ENCODE peak calls at places on chromosomes 12 and 14, in seven cellular contexts. C is heart left ventricle, G is body of pancreas, I is stomach, D is upper lobe of left lung, H is IMR-90, U is breast epithelium. N is an unnamed sample. For H3K27me3, the result is how much of the 10 kb centered on the place peaks cover.

GRCh38 chr12:89951694-89952060 is 243.0 kb upstream of the ATP2B1 start:
- DNase-seq in U (no peak), G (no peak), H (no peak), C (no peak), I (no peak), D (no peak), N (no peak)

GRCh38 chr12:113310489-113310888 is 24.4 kb downstream of the SLC8B1 start:
- DNase-seq in U (no peak), I (no peak), C (no peak), H (no peak), G (no peak), D (no peak), N (no peak)

GRCh38 chr14:52073251-52073650 is 4.4 kb upstream of the NID2 start:
- DNase-seq in H (peak), G (no peak), U (no peak), C (no peak), I (no peak), D (no peak), N (no peak)

GRCh38 chr12:98974767-98975381 is 329.8 kb downstream of the APAF1 start:
- DNase-seq in C (no peak), I (no peak), U (no peak), H (no peak), D (no peak), G (no peak), N (no peak)

GRCh38 chr14:96095581-96096476 is 56.7 kb downstream of the C14orf132 start:
- DNase-seq in I (peak), G (no peak), U (peak), D (no peak), H (peak), C (no peak), N (peak)

GRCh38 chr14:69237142-69237541 is 22.8 kb upstream of the GALNT16 start:
- DNase-seq in H (no peak), I (no peak), U (no peak), D (no peak), G (no peak), C (no peak), N (no peak)

GRCh38 chr12:47903151-47903611 is 1.6 kb downstream of the VDR start:
- DNase-seq in H (peak), U (no peak), C (no peak), D (no peak), I (peak), G (no peak), N (no peak)

GRCh38 chr12:13000935-13001724 is 1.1 kb upstream of the HEBP1 start:
- DNase-seq in U (no peak), G (peak), C (peak), H (peak), D (peak), I (peak), N (peak)

GRCh38 chr12:84825149-84825548 is 87.5 kb downstream of the SLC6A15 start:
- DNase-seq in I (no peak), G (no peak), U (no peak), H (no peak), C (no peak), D (no peak), N (no peak)

GRCh38 chr12:28463396-28463795 is 273.1 kb downstream of the CCDC91 start:
- DNase-seq in G (no peak), H (no peak), U (no peak), C (no peak), I (no peak), D (no peak), N (no peak)

GRCh38 chr12:55400229-55400628 is at the start of gene OR6C65:
- DNase-seq in U (no peak), H (no peak), I (no peak), C (no peak), G (no peak), D (no peak), N (no peak)

GRCh38 chr14:104362761-104363605 is 216.6 kb upstream of the C14orf180 start:
- DNase-seq in D (peak), C (no peak), H (no peak), I (no peak), G (no peak), U (no peak), N (no peak)

GRCh38 chr12:53870122-53870521 is 68.5 kb upstream of the HOXC13 start:
- DNase-seq in I (no peak), H (no peak), G (no peak), U (no peak), C (no peak), D (no peak), N (no peak)

GRCh38 chr12:132211326-132211725 is 67.1 kb downstream of the NOC4L start:
- DNase-seq in H (no peak), C (no peak), G (no peak), D (no peak), U (no peak), I (no peak), N (no peak)

GRCh38 chr12:124538194-124539082 is 29.0 kb downstream of the NCOR2 start:
- DNase-seq in I (no peak), H (no peak), C (no peak), U (no peak), G (no peak), D (peak), N (peak)

GRCh38 chr14:68389973-68390372 is 402.9 kb downstream of the ZFP36L1 start:
- DNase-seq in C (no peak), U (no peak), I (no peak), G (no peak), D (no peak), H (no peak), N (no peak)

GRCh38 chr12:26369588-26369987 is 174.2 kb downstream of the SSPN start:
- DNase-seq in U (no peak), G (no peak), I (no peak), C (no peak), H (peak), D (no peak), N (no peak)

GRCh38 chr14:23299558-23299957 is 3.1 kb downstream of the PPP1R3E start:
- DNase-seq in H (peak), I (no peak), G (no peak), U (no peak), C (no peak), D (no peak), N (no peak)

GRCh38 chr12:104514127-104514810 is 57.5 kb downstream of the CHST11 start:
- DNase-seq in U (no peak), C (peak), D (no peak), H (no peak), I (no peak), G (no peak), N (no peak)
- H3K27ac ChIP-seq in U (no peak), C (no peak), D (no peak), H (no peak), I (no peak), G (no peak), N (no peak)

DNA sequence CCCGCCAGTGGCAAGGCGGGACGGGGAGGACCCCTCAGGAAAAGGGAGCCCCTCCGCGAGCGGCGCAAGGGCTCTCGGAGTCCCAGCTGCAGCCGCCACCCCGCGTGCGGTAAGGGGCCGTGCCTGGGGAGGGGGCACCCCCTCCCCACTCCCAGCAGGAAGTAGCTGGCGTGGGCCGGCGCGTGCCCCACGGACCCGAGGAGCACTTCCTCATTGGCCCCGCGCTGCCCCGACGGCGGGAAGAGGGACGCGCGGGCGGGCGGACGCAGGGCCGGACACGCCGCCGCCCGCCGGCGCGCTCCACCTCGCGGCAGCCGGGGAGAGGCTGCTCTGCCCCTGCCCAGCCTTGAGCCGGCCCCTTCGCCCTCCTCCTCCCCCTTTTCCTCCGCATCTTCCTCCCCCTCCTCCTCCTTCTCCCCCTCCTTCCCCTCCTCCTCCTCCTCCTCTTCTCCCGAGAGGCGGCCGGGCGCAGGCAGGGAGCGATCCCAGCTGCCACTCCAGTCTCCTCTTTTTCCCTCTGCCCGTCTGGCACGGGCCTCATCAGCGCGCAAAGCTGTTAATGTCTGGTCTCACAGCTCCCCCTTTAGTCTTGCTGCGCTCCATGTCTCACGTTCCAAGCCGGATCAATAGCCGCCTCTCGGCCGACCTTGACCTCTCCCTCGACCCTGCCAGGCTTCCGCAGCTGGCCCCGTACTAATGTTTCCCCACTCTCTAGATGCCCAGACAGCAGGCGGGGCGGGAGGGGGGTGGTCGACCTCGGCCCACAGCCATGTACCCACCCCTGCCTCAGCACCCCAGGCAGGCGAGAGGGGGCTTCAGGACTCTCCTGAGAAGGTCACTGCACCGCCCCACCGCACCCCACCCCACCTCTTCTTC is 2.6 kb upstream of the BCL11B start:
- DNase-seq in D (peak), C (peak), U (peak), G (peak), H (peak), I (peak), N (no peak)
- H3K27me3 ChIP-seq in D (under half), C (half or more), U (half or more), G (under half), H (half or more), I (half or more), N (under half)

GRCh38 chr12:106302401-106303201 is at the start of gene TCP11L2:
- DNase-seq in H (peak), U (peak), G (peak), C (peak), D (peak), I (peak), N (peak)
- TF ChIP-seq POLR2A in H (peak), U (peak), G (peak), C (no peak), D (peak), I (no peak), N (no peak)

GRCh38 chr14:65167072-65167645 is 64.8 kb upstream of the MAX start:
- DNase-seq in G (no peak), I (no peak), D (no peak), H (no peak), U (no peak), C (no peak), N (no peak)

GRCh38 chr14:65170318-65170717 is 68.0 kb upstream of the MAX start:
- DNase-seq in I (no peak), U (no peak), D (no peak), C (no peak), G (no peak), H (no peak), N (no peak)

GRCh38 chr14:65169351-65169750 is 67.0 kb upstream of the MAX start:
- DNase-seq in I (no peak), C (no peak), H (peak), G (no peak), D (no peak), U (no peak), N (no peak)

GRCh38 chr14:65170768-65171251 is 68.5 kb upstream of the MAX start:
- DNase-seq in U (no peak), I (no peak), D (peak), G (peak), C (no peak), H (peak), N (no peak)

DNA sequence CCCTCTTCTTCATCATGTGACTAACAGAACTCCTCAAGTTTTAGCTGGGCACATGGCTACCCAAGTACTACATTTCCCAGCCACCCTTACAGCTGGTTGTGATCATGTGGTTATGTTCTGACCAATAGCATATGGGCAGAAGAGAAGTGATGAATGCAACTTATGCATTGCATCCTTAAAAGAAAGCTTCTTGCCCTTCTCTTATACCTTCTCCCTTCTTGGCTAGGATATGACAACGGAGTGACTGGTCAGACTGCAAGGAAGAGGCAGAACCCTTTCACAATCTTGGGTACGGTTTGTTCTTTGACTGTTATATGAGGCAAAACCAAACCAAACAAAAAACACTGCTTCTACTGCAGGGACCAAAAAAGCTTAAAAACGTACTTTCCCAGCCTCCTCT is 66.5 kb upstream of the MAX start:
- DNase-seq in G (no peak), D (no peak), I (no peak), U (no peak), C (no peak), H (no peak), N (no peak)
- H3K27ac ChIP-seq in G (no peak), D (no peak), I (peak), U (no peak), C (peak), H (no peak), N (no peak)

GRCh38 chr12:116319851-116320621 is 42.5 kb upstream of the MED13L start:
- DNase-seq in D (no peak), C (peak), H (peak), U (peak), G (peak), I (no peak), N (no peak)

GRCh38 chr12:116319316-116319715 is 41.8 kb upstream of the MED13L start:
- DNase-seq in H (peak), G (no peak), C (no peak), I (no peak), U (no peak), D (no peak), N (no peak)

GRCh38 chr12:116318738-116319050 is 41.2 kb upstream of the MED13L start:
- DNase-seq in I (peak), C (no peak), H (no peak), G (peak), U (peak), D (no peak), N (no peak)

GRCh38 chr12:116317139-116317538 is 39.6 kb upstream of the MED13L start:
- DNase-seq in G (no peak), H (no peak), U (no peak), I (no peak), D (no peak), C (no peak), N (no peak)

DNA sequence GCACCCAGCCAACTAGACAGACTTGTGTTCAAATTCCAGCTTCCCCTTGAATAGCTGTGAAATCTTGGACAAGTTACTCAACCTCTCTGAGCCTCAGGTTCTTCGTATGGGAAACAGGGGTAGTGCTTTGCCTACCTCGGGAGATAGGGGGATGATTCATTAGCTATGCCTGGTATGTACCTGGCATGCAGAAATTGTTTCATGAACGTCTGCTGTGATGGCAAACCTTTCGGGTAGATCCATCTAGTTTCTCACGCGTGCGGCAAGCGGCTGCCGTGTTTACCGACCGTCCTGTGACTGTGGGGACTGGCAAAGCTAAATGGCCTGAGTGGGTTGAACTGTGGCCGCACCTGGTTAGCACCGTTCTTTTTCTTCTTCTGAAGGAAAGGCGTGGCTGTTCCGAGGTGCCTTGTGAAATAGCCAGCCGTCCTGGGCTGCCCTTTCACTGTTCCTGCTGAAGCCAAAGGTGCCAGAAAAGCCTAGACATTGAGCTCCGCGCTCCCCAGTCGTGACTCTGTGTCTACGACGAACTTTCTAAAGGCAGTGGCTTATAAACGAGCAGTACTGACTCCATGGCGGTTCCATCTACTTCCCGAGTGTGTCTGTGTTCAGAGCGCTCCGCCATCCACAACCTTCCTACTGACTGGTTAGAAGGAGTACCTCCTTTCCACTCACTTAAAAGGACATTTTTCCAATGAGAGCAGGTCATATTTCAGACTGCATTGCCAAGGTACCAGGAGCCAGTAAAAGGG is 40.7 kb upstream of the MED13L start:
- DNase-seq in H (no peak), D (no peak), U (peak), G (peak), C (no peak), I (peak), N (no peak)
- H3K27me3 ChIP-seq in H (under half), D (under half), U (under half), G (under half), C (under half), I (under half), N (under half)

GRCh38 chr12:110775997-110776396 is 33.3 kb upstream of the PPP1CC start:
- DNase-seq in H (no peak), I (no peak), D (no peak), G (no peak), U (no peak), C (no peak), N (no peak)
- TF ChIP-seq POLR2A in H (no peak), I (no peak), D (no peak), G (no peak), U (no peak), C (no peak), N (no peak)

DNA sequence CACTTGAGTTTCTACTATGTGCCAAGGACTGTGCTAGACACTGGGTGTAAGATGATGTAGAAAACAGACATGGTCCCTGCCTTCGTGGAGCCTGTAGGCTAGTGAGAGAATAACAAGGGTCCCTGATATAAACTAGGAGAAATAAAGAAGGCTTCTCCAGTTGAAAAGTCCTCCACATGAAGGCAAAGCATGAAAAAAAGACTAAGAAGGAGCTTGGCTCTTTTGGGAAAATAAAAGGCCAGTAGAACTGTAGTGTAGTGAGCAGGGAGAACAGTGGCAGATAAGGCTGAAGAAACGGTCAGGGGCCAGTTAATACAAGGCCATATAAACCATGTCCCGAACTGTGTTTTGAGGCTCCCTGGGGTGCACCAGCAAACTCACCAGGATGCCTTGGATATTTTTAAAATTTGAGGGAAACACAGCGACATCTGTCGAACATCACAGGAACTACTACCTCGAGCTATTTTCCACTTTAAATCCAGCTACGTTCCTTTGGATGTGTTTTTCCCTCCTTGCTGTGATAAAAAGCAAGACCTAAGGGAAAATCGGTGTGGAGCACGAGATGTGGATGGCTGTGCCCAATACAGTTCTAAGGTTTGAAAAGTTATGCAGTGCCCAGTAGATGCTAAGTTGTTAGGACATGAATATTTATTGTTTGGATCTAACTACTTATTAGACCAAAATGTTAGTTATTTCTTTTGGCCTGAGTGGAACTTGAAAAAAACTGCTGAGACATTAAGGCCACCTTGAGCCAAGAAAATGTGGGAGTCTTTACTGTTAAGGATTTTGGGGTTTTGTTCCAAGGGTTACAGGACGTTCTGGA is 8.5 kb upstream of the CFL2 start:
- DNase-seq in H (peak), I (peak), C (peak), D (no peak), G (peak), U (no peak), N (no peak)
- H3K27ac ChIP-seq in H (no peak), I (no peak), C (no peak), D (no peak), G (no peak), U (no peak), N (no peak)

N was measured in right lobe of liver.